ENCODE peak calls at places on chromosomes 13 and 19, in nine cellular contexts. X, L, I, S, K, G, J, F and O are unnamed samples.
A peak's percentile ranks its signal among the peaks of the same experiment; 100 is the strongest.

GRCh38 chr13:29948246-29948645 is 97.8 kb upstream of the UBL3 start:
- DNase-seq in J (peak; percentile 11), S (no peak), X (no peak), L (no peak), G (no peak), F (no peak), K (no peak), I (no peak), O (no peak)

GRCh38 chr13:37313383-37313782 is 207.9 kb upstream of the CSNK1A1L start:
- DNase-seq in K (peak; percentile 45), S (no peak), G (no peak), J (peak; percentile 91), F (no peak), L (no peak), I (no peak), X (peak; percentile 44), O (no peak)

GRCh38 chr13:41955605-41956004 is 5.3 kb downstream of the VWA8 start:
- DNase-seq in X (no peak), F (no peak), I (no peak), L (no peak), J (no peak), G (no peak), S (no peak), K (no peak), O (no peak)

GRCh38 chr19:42601811-42602443 is 7.2 kb upstream of the CEACAM8 start:
- DNase-seq in J (peak; percentile 4), F (peak; percentile 63), I (no peak), S (no peak), G (peak; percentile 79), X (peak; percentile 50), L (no peak), K (peak; percentile 27), O (peak; percentile 25)

GRCh38 chr19:51368366-51369282 is at the start of gene CLDND2:
- DNase-seq in L (no peak), J (no peak), G (no peak), I (peak; percentile 48), S (no peak), X (no peak), F (no peak), K (no peak), O (no peak)

GRCh38 chr19:45754323-45754722 is 14.7 kb downstream of the SIX5 start:
- DNase-seq in I (no peak), K (no peak), S (no peak), F (no peak), G (no peak), J (no peak), X (no peak), L (no peak), O (no peak)

GRCh38 chr13:44437356-44438233 is 64.0 kb downstream of the SERP2 start:
- DNase-seq in S (no peak), I (no peak), G (peak; percentile 78), J (peak; percentile 78), L (no peak), X (peak; percentile 60), F (no peak), K (no peak), O (peak; percentile 44)

GRCh38 chr13:33108620-33109019 is 92.4 kb downstream of the KL start:
- DNase-seq in G (no peak), I (no peak), K (no peak), X (no peak), F (no peak), J (peak; percentile 81), L (no peak), S (no peak), O (no peak)

DNA sequence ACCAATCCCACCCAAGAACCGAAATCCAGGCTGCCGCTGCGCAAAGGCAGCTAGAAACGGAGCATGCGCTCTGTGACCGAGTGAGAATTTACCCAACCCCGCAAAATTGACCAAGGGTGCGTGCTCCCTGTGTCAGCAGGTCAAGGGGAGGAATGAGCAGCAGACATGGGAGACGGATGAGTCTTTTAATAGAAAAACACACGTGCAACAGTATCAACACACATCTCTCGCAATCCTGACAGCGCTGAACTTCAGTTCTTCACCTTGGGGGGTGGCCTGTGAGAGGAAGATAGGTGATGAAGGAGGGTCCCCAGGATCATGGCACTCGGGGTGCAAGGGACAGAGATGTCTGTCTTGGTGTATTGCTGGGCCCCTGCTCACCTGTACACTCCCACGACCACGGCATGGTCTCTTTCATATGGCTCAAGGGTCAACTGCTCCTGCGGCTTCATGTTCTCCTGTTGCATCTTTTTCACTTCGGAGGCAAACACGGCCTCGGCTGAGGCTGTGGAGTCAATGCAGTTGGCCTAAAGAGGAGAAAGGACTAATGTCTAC is 402 bp upstream of the DYRK1B start:
- DNase-seq in I (no peak), X (no peak), K (no peak), S (no peak), G (no peak), F (no peak), L (no peak), J (no peak), O (no peak)
- H3K4me3 ChIP-seq in I (peak overlapping the region; percentile 72), X (peak overlapping the region; percentile 99), K (peak overlapping the region; percentile 80), S (peak overlapping the region; percentile 78), G (no peak overlapping the region), F (peak overlapping the region; percentile 76), L (peak overlapping the region; percentile 80), J (no peak overlapping the region), O (no peak overlapping the region)

DNA sequence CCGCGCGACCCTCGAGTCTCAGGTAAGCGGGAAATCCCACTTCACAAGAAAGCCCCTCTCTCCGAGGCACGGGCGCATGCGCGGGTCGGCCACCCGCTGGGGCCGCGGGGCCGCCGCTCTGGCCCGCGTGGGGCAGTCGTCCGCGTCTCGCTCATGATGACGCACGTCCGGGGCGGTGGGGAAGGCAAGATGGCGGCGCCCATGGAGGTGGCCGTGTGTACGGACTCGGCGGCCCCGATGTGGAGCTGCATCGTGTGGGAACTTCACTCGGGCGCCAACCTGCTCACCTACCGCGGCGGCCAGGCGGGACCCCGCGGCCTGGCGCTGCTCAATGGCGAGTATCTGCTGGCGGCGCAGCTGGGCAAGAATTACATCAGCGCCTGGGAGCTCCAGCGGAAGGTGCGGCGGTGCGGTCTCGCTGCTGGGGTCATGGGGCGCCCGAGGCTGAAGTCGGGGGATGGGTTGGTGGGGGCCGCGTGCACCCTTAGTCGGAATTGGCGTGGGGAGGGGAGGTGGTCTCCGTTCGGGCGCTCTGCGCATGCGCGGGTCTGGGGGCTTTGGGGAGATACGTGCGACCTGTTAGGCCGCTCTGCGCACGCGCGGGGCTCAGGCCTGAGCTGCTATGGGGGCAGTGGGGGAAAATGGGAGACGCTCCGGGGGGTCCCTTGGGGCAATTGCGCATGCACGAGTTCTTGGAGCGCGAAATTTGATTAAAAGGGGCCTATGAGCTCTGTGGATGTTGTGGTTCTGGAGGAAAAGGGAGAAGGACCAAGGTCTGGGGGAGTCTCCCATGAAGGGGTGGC is at the start of gene WDR18:
- DNase-seq in F (peak; percentile 91), X (peak; percentile 89), J (peak; percentile 83), I (peak; percentile 94), G (peak; percentile 93), L (peak; percentile 92), K (peak; percentile 82), S (peak; percentile 95), O (peak; percentile 94)
- TF ChIP-seq CTCF in F (peak; percentile 20), X (no peak), J (no peak), I (peak; percentile 70), G (no peak), L (peak; percentile 12), K (no peak), S (peak; percentile 0), O (peak; percentile 12)

DNA sequence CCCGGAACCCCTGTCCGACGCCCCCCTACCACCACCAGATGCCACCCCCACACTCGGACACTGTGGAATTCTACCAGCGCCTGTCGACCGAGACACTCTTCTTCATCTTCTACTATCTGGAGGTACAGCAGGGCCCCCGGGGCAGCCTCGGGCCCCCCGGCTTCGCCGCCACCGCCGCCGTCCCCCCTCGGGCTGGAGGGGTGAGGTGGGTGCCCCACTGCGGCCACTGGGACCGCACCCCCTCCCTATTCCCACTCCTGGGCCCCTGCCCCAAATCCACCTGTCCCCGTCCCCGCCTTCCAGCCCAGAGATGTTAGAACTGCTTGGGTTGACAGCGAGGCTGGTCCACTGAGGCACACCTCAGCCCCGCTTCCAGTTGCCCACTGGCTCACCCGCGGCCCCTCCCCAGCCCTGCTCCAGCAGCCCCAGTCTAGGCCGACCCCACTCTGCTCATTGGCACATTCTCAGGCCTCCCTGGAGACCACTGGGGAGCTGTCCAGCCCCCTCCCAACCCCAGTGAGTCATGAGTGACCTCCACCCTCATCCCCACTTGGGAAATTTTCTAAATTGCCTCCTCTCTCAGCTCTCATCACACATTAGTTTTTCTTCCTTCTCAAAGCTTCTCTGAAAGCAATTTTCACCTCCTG is 6.5 kb downstream of the LENG1 start:
- DNase-seq in F (no peak), J (no peak), I (no peak), L (no peak), X (peak; percentile 38), G (no peak), S (no peak), K (no peak), O (no peak)
- H3K4me3 ChIP-seq in F (no peak overlapping the region), J (no peak overlapping the region), I (no peak overlapping the region), L (no peak overlapping the region), X (no peak overlapping the region), G (no peak overlapping the region), S (no peak overlapping the region), K (no peak overlapping the region), O (no peak overlapping the region)

GRCh38 chr19:44509478-44509877 is 9.2 kb upstream of the ZNF180 start:
- DNase-seq in S (no peak), G (no peak), L (no peak), X (no peak), K (no peak), I (no peak), F (no peak), J (no peak), O (no peak)

GRCh38 chr19:44515907-44516306 is 13.6 kb downstream of the CEACAM20 start:
- DNase-seq in F (no peak), S (no peak), L (no peak), I (no peak), G (no peak), X (no peak), K (no peak), J (no peak), O (no peak)

GRCh38 chr19:44517146-44517545 is 12.3 kb downstream of the CEACAM20 start:
- DNase-seq in S (no peak), J (no peak), L (no peak), X (no peak), K (no peak), I (no peak), G (no peak), F (no peak), O (no peak)

GRCh38 chr19:44515031-44515430 is 14.4 kb downstream of the CEACAM20 start:
- DNase-seq in K (no peak), J (no peak), I (no peak), X (no peak), L (no peak), S (no peak), F (no peak), G (no peak), O (no peak)

DNA sequence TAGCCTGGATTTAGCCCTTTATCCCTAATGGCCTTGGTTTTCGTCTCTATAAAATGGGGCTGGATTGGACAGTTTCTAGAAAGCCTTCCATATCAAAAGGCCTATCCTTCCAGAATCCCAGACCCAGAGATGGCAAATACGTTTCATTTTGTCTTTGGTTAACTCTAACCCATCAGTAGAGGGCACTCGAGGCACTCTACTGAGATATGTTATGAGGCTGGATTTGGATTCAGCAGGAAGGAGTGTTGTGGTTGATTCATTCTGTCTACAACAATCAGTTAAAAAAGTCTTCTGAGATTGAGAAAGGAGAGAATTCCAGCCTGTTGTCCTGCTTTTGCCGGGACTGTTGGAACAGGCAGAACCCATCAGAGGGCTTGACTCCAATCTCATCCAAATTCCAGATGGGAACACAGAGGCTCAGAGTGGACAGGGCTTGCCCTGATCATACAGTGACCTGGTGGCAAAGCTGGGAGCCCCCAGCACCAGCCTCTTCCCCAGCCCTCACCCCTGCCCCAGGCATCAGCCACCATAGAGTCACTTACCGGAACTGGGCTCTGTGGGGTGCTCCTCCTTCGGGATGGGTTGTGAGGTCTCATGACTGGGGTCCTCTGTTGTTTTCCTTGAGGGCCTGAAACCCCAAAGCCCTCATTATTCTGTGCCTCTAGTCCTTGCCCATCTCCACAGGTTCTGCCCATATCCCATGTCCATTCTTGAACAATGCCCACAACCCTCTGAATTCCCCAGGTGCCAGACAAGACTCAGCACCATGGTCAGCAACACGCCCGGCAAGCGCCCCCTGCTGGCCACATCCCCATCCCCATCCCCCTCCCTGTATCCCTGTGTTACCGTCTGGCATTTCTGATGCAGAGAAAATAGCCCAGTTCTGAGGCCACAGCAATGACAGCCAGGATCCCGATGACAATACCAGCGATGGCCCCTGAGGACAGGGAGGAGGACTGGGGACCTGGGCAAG is 12.3 kb upstream of the ZNF180 start:
- DNase-seq in K (peak; percentile 36), J (peak; percentile 35), F (peak; percentile 47), S (no peak), I (no peak), G (peak; percentile 78), L (no peak), X (peak; percentile 71), O (peak; percentile 19)
- TF ChIP-seq CTCF in K (peak; percentile 76), J (peak; percentile 41), F (peak; percentile 68), S (no peak), I (no peak), G (peak; percentile 87), L (peak; percentile 17), X (peak; percentile 77), O (peak; percentile 40)